ENCODE peak calls at places on chromosomes 11 and 22, in four cellular contexts. U is NCI-H1930; M is activated T-helper 1 cell treated with anti-CD3 and anti-CD28 coated beads, Interleukin-12 subunit alpha, Interleukin-12 subunit beta, Interleukin-2, Interleukin-4 antibody, amounts not matched to agents 30 ng/mL and 10 ng/mL and 1 ng/mL, durations not matched to agents 14 hours and 24 hours and 36 hours; Z is NCI-H187. W is an unnamed sample.

GRCh38 chr11:119193626-119194025 is 8.4 kb downstream of the NHERF4 start:
- DNase-seq in U (no peak), M (no peak), Z (no peak), W (no peak)

GRCh38 chr11:60504219-60504618 is 11.0 kb upstream of the MS4A13 start:
- DNase-seq in U (no peak), M (no peak), Z (no peak), W (no peak)

GRCh38 chr22:19404676-19405075 is 26.9 kb downstream of the HIRA start:
- DNase-seq in Z (no peak), M (no peak), U (no peak), W (no peak)

GRCh38 chr11:112219476-112220232 is 6.6 kb upstream of the PTS start:
- DNase-seq in Z (peak; percentile 18), M (peak; percentile 33), U (peak; percentile 36), W (no peak)

GRCh38 chr11:35141538-35141937 is 2.6 kb downstream of the CD44 start:
- DNase-seq in Z (no peak), U (no peak), M (no peak), W (no peak)

GRCh38 chr11:27673979-27674663 is 26.1 kb downstream of the BDNF start:
- DNase-seq in U (no peak), M (no peak), Z (peak; percentile 47), W (no peak)

GRCh38 chr11:134386945-134387344 is 25.1 kb downstream of the B3GAT1 start:
- DNase-seq in U (no peak), Z (no peak), M (no peak), W (no peak)

GRCh38 chr11:35541621-35542375 is 16.4 kb upstream of the PAMR1 start:
- DNase-seq in Z (no peak), U (no peak), M (no peak), W (no peak)

GRCh38 chr22:43487311-43488030 is 75.7 kb downstream of the MPPED1 start:
- DNase-seq in M (no peak), U (no peak), Z (no peak), W (no peak)

GRCh38 chr11:33329705-33330329 is 72.6 kb downstream of the HIPK3 start:
- DNase-seq in U (peak; percentile 19), M (no peak), Z (no peak), W (no peak)

GRCh38 chr22:45268958-45269844 is 15.5 kb upstream of the UPK3A start:
- DNase-seq in U (peak; percentile 85), Z (peak; percentile 11), M (peak; percentile 85), W (no peak)

GRCh38 chr11:108967571-108967970 is 302.7 kb downstream of the DDX10 start:
- DNase-seq in M (no peak), U (no peak), Z (no peak), W (no peak)

GRCh38 chr11:90997241-90997640 is 774.4 kb upstream of the CHORDC1 start:
- DNase-seq in M (no peak), U (no peak), Z (no peak), W (no peak)

GRCh38 chr11:61552108-61552635 is 28.7 kb downstream of the SYT7 start:
- DNase-seq in U (no peak), Z (no peak), M (no peak), W (no peak)

GRCh38 chr11:61853698-61854169 is 25.6 kb downstream of the FADS2 start:
- DNase-seq in M (no peak), Z (no peak), U (no peak), W (no peak)

GRCh38 chr11:126442523-126442922 is 87.0 kb downstream of the ST3GAL4 start:
- DNase-seq in Z (no peak), U (no peak), M (no peak), W (no peak)

GRCh38 chr11:69001301-69002081 is 11.6 kb downstream of the MRGPRF start:
- DNase-seq in U (no peak), M (no peak), Z (no peak), W (no peak)

GRCh38 chr11:77142091-77142975 is 14.3 kb downstream of the MYO7A start:
- DNase-seq in U (no peak), Z (no peak), M (no peak), W (no peak)

W was measured in H1.